ENCODE peak calls at places on chromosomes 13 and 19, in five cellular contexts. C is RWPE1, G is tibial nerve, K is fibroblast of pulmonary artery, S is hypothalamus. L is an unnamed sample.

GRCh38 chr13:113495494-113496251 is 5.2 kb upstream of the DCUN1D2 start:
- DNase-seq in C (no peak), G (no peak), K (no peak), S (no peak), L (no peak)

GRCh38 chr13:103222683-103223082 is 156.5 kb upstream of the SLC10A2 start:
- DNase-seq in C (peak), G (no peak), K (no peak), S (no peak), L (no peak)

GRCh38 chr19:18655173-18655844 is 18.5 kb downstream of the KLHL26 start:
- DNase-seq in C (no peak), G (no peak), K (no peak), S (no peak), L (no peak)

GRCh38 chr13:43611631-43612416 is 174.9 kb downstream of the ENOX1 start:
- DNase-seq in C (no peak), G (no peak), K (no peak), S (no peak), L (peak)

GRCh38 chr13:63551731-63552130 is 2136.1 kb upstream of the PCDH20 start:
- DNase-seq in C (no peak), G (no peak), K (no peak), S (no peak), L (no peak)

GRCh38 chr19:19445911-19446361 is 40.5 kb downstream of the GATAD2A start:
- DNase-seq in C (no peak), G (no peak), K (no peak), S (no peak), L (no peak)

GRCh38 chr13:31595568-31595967 is 143.8 kb upstream of the RXFP2 start:
- DNase-seq in C (no peak), G (no peak), K (peak), S (no peak), L (no peak)

GRCh38 chr19:45069056-45069455 is 7.2 kb downstream of the ZNF296 start:
- DNase-seq in C (peak), G (no peak), K (no peak), S (no peak), L (no peak)

GRCh38 chr19:5966215-5966614 is 11.7 kb downstream of the RANBP3 start:
- DNase-seq in C (no peak), G (no peak), K (peak), S (no peak), L (no peak)

GRCh38 chr19:44741841-44742352 is 6.6 kb upstream of the BCL3 start:
- DNase-seq in C (peak), G (peak), K (peak), S (peak), L (peak)

GRCh38 chr13:51328488-51328887 is 11.0 kb upstream of the SERPINE3 start:
- DNase-seq in C (no peak), G (no peak), K (no peak), S (no peak), L (no peak)

GRCh38 chr19:41449079-41449864 is 6.3 kb downstream of the ERICH4 start:
- DNase-seq in C (peak), G (peak), K (peak), S (peak), L (peak)

GRCh38 chr13:97125051-97125809 is 96.9 kb upstream of the MBNL2 start:
- DNase-seq in C (peak), G (peak), K (peak), S (no peak), L (peak)

GRCh38 chr13:28981530-28981929 is 161.4 kb downstream of the MTUS2 start:
- DNase-seq in C (no peak), G (no peak), K (no peak), S (no peak), L (no peak)

GRCh38 chr13:112849500-112849899 is 119.5 kb upstream of the MCF2L start:
- DNase-seq in C (no peak), G (no peak), K (no peak), S (no peak), L (no peak)